ENCODE peak calls at places on chromosomes 5 and 9, in four cellular contexts. One of them, this sample, is unnamed.
A peak's percentile ranks its signal among the peaks of the same experiment; 100 is the strongest.

GRCh38 chr9:24932785-24933184 is 387.1 kb upstream of the IZUMO3 start:
- DNase-seq in HepG2: no peak
- DNase-seq in HCT116: no peak
- DNase-seq in K562: no peak
- DNase-seq in this sample: no peak

GRCh38 chr5:119409235-119409815 is 43.0 kb upstream of the HSD17B4 start:
- DNase-seq in HepG2: no peak
- DNase-seq in HCT116: no peak
- DNase-seq in K562: no peak
- DNase-seq in this sample: no peak

GRCh38 chr9:133125706-133126696 is 5.0 kb upstream of the RALGDS start:
- DNase-seq in HepG2: no peak
- DNase-seq in HCT116: no peak
- DNase-seq in K562: no peak
- DNase-seq in this sample: no peak

GRCh38 chr5:83095973-83096539 is 18.7 kb downstream of the XRCC4 start:
- DNase-seq in HepG2: peak; percentile 28
- DNase-seq in HCT116: peak; percentile 74
- DNase-seq in K562: no peak
- DNase-seq in this sample: peak; percentile 62

GRCh38 chr5:154945695-154946301 is 4.9 kb downstream of the MRPL22 start:
- DNase-seq in HepG2: no peak
- DNase-seq in HCT116: no peak
- DNase-seq in K562: no peak
- DNase-seq in this sample: no peak

GRCh38 chr5:78811121-78811832 is 162.7 kb upstream of the LHFPL2 start:
- DNase-seq in HepG2: no peak
- DNase-seq in HCT116: no peak
- DNase-seq in K562: no peak
- DNase-seq in this sample: no peak

GRCh38 chr5:131795879-131796792 is 681 bp downstream of the FNIP1 start:
- DNase-seq in HepG2: peak; percentile 32
- DNase-seq in HCT116: no peak
- DNase-seq in K562: no peak
- DNase-seq in this sample: no peak

GRCh38 chr9:37922391-37923120 is 18.6 kb upstream of the SLC25A51 start:
- DNase-seq in HepG2: no peak
- DNase-seq in HCT116: no peak
- DNase-seq in K562: no peak
- DNase-seq in this sample: no peak

GRCh38 chr9:110975278-110975677 is 63.0 kb downstream of the LPAR1 start:
- DNase-seq in HepG2: no peak
- DNase-seq in HCT116: no peak
- DNase-seq in K562: no peak
- DNase-seq in this sample: no peak

GRCh38 chr5:150138551-150139265 is 16.9 kb downstream of the PDGFRB start:
- DNase-seq in HepG2: peak; percentile 89
- DNase-seq in HCT116: no peak
- DNase-seq in K562: no peak
- DNase-seq in this sample: no peak

GRCh38 chr5:180126716-180127681 is 55.4 kb upstream of the RNF130 start:
- DNase-seq in HepG2: no peak
- DNase-seq in HCT116: no peak
- DNase-seq in K562: peak; percentile 82
- DNase-seq in this sample: no peak

GRCh38 chr5:65062684-65063083 is 294.0 kb downstream of the CWC27 start:
- DNase-seq in HepG2: no peak
- DNase-seq in HCT116: no peak
- DNase-seq in K562: no peak
- DNase-seq in this sample: peak; percentile 12

GRCh38 chr9:126127591-126127990 is 199.0 kb upstream of the MVB12B start:
- DNase-seq in HepG2: no peak
- DNase-seq in HCT116: no peak
- DNase-seq in K562: no peak
- DNase-seq in this sample: no peak

GRCh38 chr5:77957516-77957915 is 181.4 kb upstream of the TBCA start:
- DNase-seq in HepG2: no peak
- DNase-seq in HCT116: no peak
- DNase-seq in K562: no peak
- DNase-seq in this sample: no peak

GRCh38 chr5:163453705-163454104 is 6.2 kb downstream of the NUDCD2 start:
- DNase-seq in HepG2: no peak
- DNase-seq in HCT116: no peak
- DNase-seq in K562: no peak
- DNase-seq in this sample: no peak

GRCh38 chr5:38226091-38226490 is 32.3 kb upstream of the EGFLAM start:
- DNase-seq in HepG2: no peak
- DNase-seq in HCT116: no peak
- DNase-seq in K562: no peak
- DNase-seq in this sample: no peak

GRCh38 chr5:32805966-32806626 is 95.0 kb downstream of the NPR3 start:
- DNase-seq in HepG2: no peak
- DNase-seq in HCT116: no peak
- DNase-seq in K562: no peak
- DNase-seq in this sample: peak; percentile 35

GRCh38 chr9:90936380-90936779 is 134.8 kb downstream of the SYK start:
- DNase-seq in HepG2: no peak
- DNase-seq in HCT116: no peak
- DNase-seq in K562: no peak
- DNase-seq in this sample: no peak

GRCh38 chr5:2752875-2753435 is 1.5 kb upstream of the IRX2 start:
- DNase-seq in HepG2: no peak
- DNase-seq in HCT116: no peak
- DNase-seq in K562: no peak
- DNase-seq in this sample: no peak

GRCh38 chr5:154411338-154411737 is 34.5 kb upstream of the SAP30L start:
- DNase-seq in HepG2: no peak
- DNase-seq in HCT116: no peak
- DNase-seq in K562: no peak
- DNase-seq in this sample: no peak

DNA sequence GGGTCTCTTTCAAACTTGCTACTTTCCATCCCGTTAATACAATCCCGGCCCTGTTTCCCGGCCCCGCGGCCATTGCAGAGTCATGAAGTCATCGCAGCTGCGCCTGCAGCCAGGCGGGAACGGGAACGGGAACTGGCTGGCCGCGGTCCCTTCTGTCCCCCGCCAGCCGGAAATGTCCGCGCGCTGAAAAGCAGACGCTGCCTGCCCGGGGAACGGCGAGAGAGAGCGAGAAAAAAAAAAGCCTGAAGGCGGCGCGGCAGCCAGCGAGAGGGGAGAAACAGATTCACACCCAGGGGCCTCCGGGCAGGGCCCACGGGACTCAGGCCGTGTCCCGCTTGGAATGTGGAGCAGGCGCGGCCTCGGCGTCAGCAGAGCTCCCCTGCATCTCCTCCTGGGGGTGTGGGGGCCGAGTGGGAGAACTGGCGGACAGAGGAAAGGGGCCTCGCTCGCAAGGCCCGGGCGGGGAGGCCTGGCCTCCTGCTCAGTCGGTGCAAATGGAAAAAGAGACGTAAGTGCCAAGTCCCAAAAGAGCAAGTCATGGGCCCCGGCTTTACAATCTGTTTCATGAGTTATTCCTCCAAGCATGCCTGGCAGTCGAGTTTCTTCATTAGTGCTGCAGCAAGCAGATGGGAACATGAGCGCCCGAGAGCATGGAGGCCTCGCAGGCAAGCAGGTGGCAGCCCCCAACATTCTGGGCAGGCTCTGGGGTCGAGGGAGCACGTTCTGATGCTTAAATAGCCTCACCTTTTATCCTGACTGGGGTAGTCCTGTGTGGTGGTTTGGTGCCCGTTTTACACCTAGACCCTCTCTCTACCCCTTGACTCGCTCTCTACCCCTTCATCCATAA is 201.3 kb upstream of the GAS1 start:
- DNase-seq in HepG2: no peak
- DNase-seq in HCT116: no peak
- DNase-seq in K562: peak; percentile 16
- DNase-seq in this sample: no peak
- TF ChIP-seq POLR2AphosphoS5 in HepG2: no peak
- TF ChIP-seq POLR2AphosphoS5 in HCT116: no peak
- TF ChIP-seq POLR2AphosphoS5 in K562: no peak
- TF ChIP-seq POLR2AphosphoS5 in this sample: no peak

GRCh38 chr9:97368964-97369363 is 42.9 kb upstream of the TDRD7 start:
- DNase-seq in HepG2: no peak
- DNase-seq in HCT116: no peak
- DNase-seq in K562: no peak
- DNase-seq in this sample: no peak

GRCh38 chr9:97374811-97375210 is 37.1 kb upstream of the TDRD7 start:
- DNase-seq in HepG2: no peak
- DNase-seq in HCT116: no peak
- DNase-seq in K562: no peak
- DNase-seq in this sample: no peak

GRCh38 chr9:97376902-97377301 is 35.0 kb upstream of the TDRD7 start:
- DNase-seq in HepG2: no peak
- DNase-seq in HCT116: no peak
- DNase-seq in K562: no peak
- DNase-seq in this sample: no peak

GRCh38 chr9:97372580-97372979 is 39.3 kb upstream of the TDRD7 start:
- DNase-seq in HepG2: no peak
- DNase-seq in HCT116: no peak
- DNase-seq in K562: no peak
- DNase-seq in this sample: no peak

DNA sequence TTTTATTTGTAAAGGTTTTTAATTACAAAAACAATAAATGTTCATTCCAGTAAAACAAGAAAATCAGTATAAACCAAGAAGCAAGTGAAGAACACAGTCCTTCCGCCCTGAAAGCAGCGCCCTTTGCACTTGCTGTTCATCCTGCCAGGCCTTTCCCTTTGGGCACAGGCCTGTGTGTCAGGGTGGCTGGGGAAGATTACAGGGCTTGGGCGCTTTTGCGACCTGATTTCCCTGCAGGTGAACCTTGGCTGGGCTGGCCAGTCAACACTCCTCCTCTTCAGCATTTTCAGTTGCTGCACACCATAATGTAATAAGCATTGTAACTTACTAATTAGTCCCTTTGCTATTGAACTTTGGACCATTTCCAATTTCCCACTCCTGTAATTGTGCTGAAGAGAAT is 38.6 kb upstream of the TDRD7 start:
- DNase-seq in HepG2: no peak
- DNase-seq in HCT116: no peak
- DNase-seq in K562: no peak
- DNase-seq in this sample: no peak
- TF ChIP-seq TCF7L2 in HepG2: no peak
- TF ChIP-seq TCF7L2 in HCT116: no peak
- TF ChIP-seq TCF7L2 in K562: no peak
- TF ChIP-seq TCF7L2 in this sample: no peak

DNA sequence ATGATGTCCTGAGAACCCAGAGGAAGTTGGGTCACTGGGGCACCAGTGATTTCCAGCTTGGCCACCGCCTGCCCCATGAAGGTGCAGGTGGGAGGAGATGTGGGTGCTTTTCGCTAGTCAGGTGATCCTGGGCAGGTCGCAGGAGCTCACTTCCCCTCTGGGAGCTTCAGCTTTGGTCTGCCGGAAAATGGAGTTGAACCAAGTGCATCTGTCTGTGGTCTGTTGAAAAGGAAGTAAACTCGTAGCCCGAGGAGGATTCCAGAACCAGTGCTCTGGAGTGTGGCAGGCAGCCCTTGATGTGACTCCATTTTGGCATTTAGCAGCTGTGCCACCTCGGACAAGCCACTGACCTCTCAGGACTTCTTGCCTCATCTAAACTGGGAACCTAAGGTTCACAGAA is 81.8 kb upstream of the HRH2 start:
- DNase-seq in HepG2: no peak
- DNase-seq in HCT116: no peak
- DNase-seq in K562: no peak
- DNase-seq in this sample: no peak
- TF ChIP-seq POLR2AphosphoS5 in HepG2: no peak
- TF ChIP-seq POLR2AphosphoS5 in HCT116: no peak
- TF ChIP-seq POLR2AphosphoS5 in K562: no peak
- TF ChIP-seq POLR2AphosphoS5 in this sample: no peak

DNA sequence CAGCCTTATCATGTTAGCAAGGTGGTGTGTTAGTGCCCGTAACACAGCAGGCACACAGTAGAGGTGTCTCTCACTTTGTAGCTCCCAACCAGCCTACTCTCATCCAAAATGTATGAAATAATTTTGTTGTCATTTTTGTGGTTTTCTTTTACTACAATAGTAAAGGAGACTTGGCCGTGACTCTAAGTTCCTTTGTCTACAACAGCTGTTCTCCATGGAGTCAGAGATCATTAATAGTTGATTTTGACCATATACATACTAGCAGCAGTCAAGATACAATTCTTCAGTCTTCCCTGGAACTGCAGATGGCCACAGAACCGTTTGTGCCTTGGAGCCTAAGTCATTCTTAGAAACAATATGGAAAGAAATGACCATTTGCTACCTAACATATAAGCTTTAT is 567.1 kb downstream of the TLR4 start:
- DNase-seq in HepG2: no peak
- DNase-seq in HCT116: no peak
- DNase-seq in K562: no peak
- DNase-seq in this sample: no peak
- TF ChIP-seq TCF7L2 in HepG2: no peak
- TF ChIP-seq TCF7L2 in HCT116: no peak
- TF ChIP-seq TCF7L2 in K562: no peak
- TF ChIP-seq TCF7L2 in this sample: no peak

GRCh38 chr5:168353216-168353957 is 61.9 kb downstream of the WWC1 start:
- DNase-seq in HepG2: no peak
- DNase-seq in HCT116: no peak
- DNase-seq in K562: no peak
- DNase-seq in this sample: no peak
- TF ChIP-seq POLR2AphosphoS5 in HepG2: no peak
- TF ChIP-seq POLR2AphosphoS5 in HCT116: no peak
- TF ChIP-seq POLR2AphosphoS5 in K562: no peak
- TF ChIP-seq POLR2AphosphoS5 in this sample: no peak

GRCh38 chr5:55911784-55912653 is 60.9 kb downstream of the IL31RA start:
- DNase-seq in HepG2: no peak
- DNase-seq in HCT116: no peak
- DNase-seq in K562: no peak
- DNase-seq in this sample: no peak
- TF ChIP-seq TCF7L2 in HepG2: no peak
- TF ChIP-seq TCF7L2 in HCT116: no peak
- TF ChIP-seq TCF7L2 in K562: no peak
- TF ChIP-seq TCF7L2 in this sample: no peak

DNA sequence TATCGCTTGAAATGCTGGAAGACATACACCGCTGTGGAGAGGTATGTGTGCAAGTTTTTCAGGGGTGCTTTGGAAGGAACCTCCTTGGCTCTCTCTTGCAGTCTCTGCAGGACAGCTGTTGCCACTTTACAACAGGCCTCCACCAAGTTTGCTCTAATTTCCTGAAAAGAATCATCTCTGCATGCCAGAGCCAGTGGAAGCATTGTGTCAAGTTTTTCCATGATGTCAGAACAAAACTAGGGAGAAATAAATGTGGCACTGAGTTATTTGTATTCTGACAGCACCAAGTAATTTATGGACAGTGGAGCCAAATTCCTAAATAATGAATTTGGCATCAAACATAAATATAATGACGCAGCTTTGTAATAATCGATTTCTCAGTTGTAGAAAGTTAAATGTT is 146.9 kb downstream of the KIAA0825 start:
- DNase-seq in HepG2: no peak
- DNase-seq in HCT116: no peak
- DNase-seq in K562: no peak
- DNase-seq in this sample: no peak
- TF ChIP-seq POLR2AphosphoS5 in HepG2: no peak
- TF ChIP-seq POLR2AphosphoS5 in HCT116: no peak
- TF ChIP-seq POLR2AphosphoS5 in K562: no peak
- TF ChIP-seq POLR2AphosphoS5 in this sample: no peak